ENCODE peak calls at places on chromosomes 4 and X, in five cellular contexts. One of them, this sample, is unnamed.

GRCh38 chr4:108144451-108144850 is 24.3 kb downstream of the LEF1 start:
- DNase-seq in RCC 7860: no peak
- DNase-seq in effector CD4-positive, alpha-beta T cell: no peak
- DNase-seq in EH: no peak
- DNase-seq in A549: no peak
- DNase-seq in this sample: peak; percentile 43

GRCh38 chr4:184796906-184797305 is 28.9 kb downstream of the ACSL1 start:
- DNase-seq in A549: no peak
- DNase-seq in effector CD4-positive, alpha-beta T cell: no peak
- DNase-seq in EH: no peak
- DNase-seq in RCC 7860: no peak
- DNase-seq in this sample: no peak

GRCh38 chr4:39931441-39931901 is 46.2 kb downstream of the PDS5A start:
- DNase-seq in A549: no peak
- DNase-seq in effector CD4-positive, alpha-beta T cell: no peak
- DNase-seq in EH: no peak
- DNase-seq in RCC 7860: no peak
- DNase-seq in this sample: peak; percentile 21

GRCh38 chrX:10041383-10041782 is 74.2 kb downstream of the CLDN34 start:
- DNase-seq in effector CD4-positive, alpha-beta T cell: no peak
- DNase-seq in RCC 7860: peak; percentile 35
- DNase-seq in EH: peak; percentile 59
- DNase-seq in A549: no peak
- DNase-seq in this sample: no peak

GRCh38 chrX:132631579-132632232 is 142.9 kb upstream of the MBNL3 start:
- DNase-seq in RCC 7860: no peak
- DNase-seq in EH: peak; percentile 22
- DNase-seq in A549: peak; percentile 13
- DNase-seq in effector CD4-positive, alpha-beta T cell: no peak
- DNase-seq in this sample: no peak

GRCh38 chr4:7793186-7793585 is 146.5 kb downstream of the AFAP1 start:
- DNase-seq in effector CD4-positive, alpha-beta T cell: no peak
- DNase-seq in EH: no peak
- DNase-seq in A549: no peak
- DNase-seq in RCC 7860: no peak
- DNase-seq in this sample: no peak

GRCh38 chr4:13240066-13240465 is 244.1 kb downstream of the RAB28 start:
- DNase-seq in RCC 7860: peak; percentile 67
- DNase-seq in EH: peak; percentile 49
- DNase-seq in effector CD4-positive, alpha-beta T cell: no peak
- DNase-seq in A549: no peak
- DNase-seq in this sample: no peak

GRCh38 chr4:85368240-85368639 is 106.7 kb upstream of the ARHGAP24 start:
- DNase-seq in A549: no peak
- DNase-seq in EH: no peak
- DNase-seq in effector CD4-positive, alpha-beta T cell: no peak
- DNase-seq in RCC 7860: no peak
- DNase-seq in this sample: no peak

GRCh38 chr4:6383929-6384328 is 88.5 kb downstream of the PPP2R2C start:
- DNase-seq in RCC 7860: no peak
- DNase-seq in effector CD4-positive, alpha-beta T cell: no peak
- DNase-seq in EH: no peak
- DNase-seq in A549: no peak
- DNase-seq in this sample: no peak

GRCh38 chr4:27429260-27429970 is 568.8 kb downstream of the STIM2 start:
- DNase-seq in A549: no peak
- DNase-seq in effector CD4-positive, alpha-beta T cell: no peak
- DNase-seq in RCC 7860: no peak
- DNase-seq in EH: peak; percentile 4
- DNase-seq in this sample: no peak

GRCh38 chrX:17078031-17078730 is 131.7 kb downstream of the REPS2 start:
- DNase-seq in effector CD4-positive, alpha-beta T cell: no peak
- DNase-seq in A549: no peak
- DNase-seq in RCC 7860: no peak
- DNase-seq in EH: peak; percentile 78
- DNase-seq in this sample: no peak

GRCh38 chr4:38141808-38142500 is 181.8 kb downstream of the PTTG2 start:
- DNase-seq in effector CD4-positive, alpha-beta T cell: no peak
- DNase-seq in RCC 7860: no peak
- DNase-seq in EH: peak; percentile 61
- DNase-seq in A549: no peak
- DNase-seq in this sample: no peak

GRCh38 chrX:145620666-145621065 is 197.0 kb upstream of the SLITRK2 start:
- DNase-seq in EH: no peak
- DNase-seq in A549: no peak
- DNase-seq in effector CD4-positive, alpha-beta T cell: no peak
- DNase-seq in RCC 7860: no peak
- DNase-seq in this sample: no peak

GRCh38 chrX:38817004-38817703 is 15.9 kb downstream of the MID1IP1 start:
- DNase-seq in EH: peak; percentile 70
- DNase-seq in A549: no peak
- DNase-seq in RCC 7860: no peak
- DNase-seq in effector CD4-positive, alpha-beta T cell: no peak
- DNase-seq in this sample: no peak

GRCh38 chr4:110663206-110663605 is 40.3 kb upstream of the PITX2 start:
- DNase-seq in A549: no peak
- DNase-seq in effector CD4-positive, alpha-beta T cell: no peak
- DNase-seq in EH: no peak
- DNase-seq in RCC 7860: no peak
- DNase-seq in this sample: no peak

GRCh38 chr4:153778383-153778782 is 10.5 kb downstream of the SFRP2 start:
- DNase-seq in EH: no peak
- DNase-seq in RCC 7860: no peak
- DNase-seq in A549: no peak
- DNase-seq in effector CD4-positive, alpha-beta T cell: no peak
- DNase-seq in this sample: no peak

GRCh38 chr4:123418486-123418931 is 21.9 kb downstream of the SPRY1 start:
- DNase-seq in A549: no peak
- DNase-seq in RCC 7860: no peak
- DNase-seq in effector CD4-positive, alpha-beta T cell: no peak
- DNase-seq in EH: peak; percentile 94
- DNase-seq in this sample: peak; percentile 51

GRCh38 chr4:16045687-16046086 is 38.1 kb downstream of the PROM1 start:
- DNase-seq in RCC 7860: no peak
- DNase-seq in EH: no peak
- DNase-seq in A549: no peak
- DNase-seq in effector CD4-positive, alpha-beta T cell: no peak
- DNase-seq in this sample: no peak

GRCh38 chrX:130120321-130120731 is 10.0 kb upstream of the ELF4 start:
- DNase-seq in EH: no peak
- DNase-seq in effector CD4-positive, alpha-beta T cell: no peak
- DNase-seq in A549: no peak
- DNase-seq in RCC 7860: no peak
- DNase-seq in this sample: no peak

GRCh38 chr4:185697488-185697887 is 114.5 kb downstream of the SORBS2 start:
- DNase-seq in RCC 7860: no peak
- DNase-seq in EH: no peak
- DNase-seq in A549: no peak
- DNase-seq in effector CD4-positive, alpha-beta T cell: no peak
- DNase-seq in this sample: no peak

This sample was measured in T-helper 1 cell.